ENCODE peak calls at places on chromosome 2, in four cellular contexts. One of them, this sample, is unnamed.

GRCh38 chr2:239201531-239201876 is 199.3 kb downstream of the HDAC4 start:
- DNase-seq in endothelial cell of umbilical vein: no peak
- DNase-seq in pancreas: no peak
- DNase-seq in OCI-LY7: no peak
- DNase-seq in this sample: no peak

GRCh38 chr2:240604291-240604938 is 17.9 kb downstream of the CAPN10 start:
- DNase-seq in endothelial cell of umbilical vein: peak; percentile 70
- DNase-seq in pancreas: peak; percentile 70
- DNase-seq in OCI-LY7: peak; percentile 27
- DNase-seq in this sample: peak; percentile 89

GRCh38 chr2:42850016-42850805 is 57.8 kb upstream of the HAAO start:
- DNase-seq in pancreas: no peak
- DNase-seq in endothelial cell of umbilical vein: no peak
- DNase-seq in OCI-LY7: no peak
- DNase-seq in this sample: no peak

GRCh38 chr2:105473011-105473410 is 74.2 kb upstream of the FHL2 start:
- DNase-seq in endothelial cell of umbilical vein: no peak
- DNase-seq in pancreas: no peak
- DNase-seq in OCI-LY7: no peak
- DNase-seq in this sample: no peak

GRCh38 chr2:132757002-132757598 is 87.1 kb upstream of the LYPD1 start:
- DNase-seq in pancreas: no peak
- DNase-seq in OCI-LY7: no peak
- DNase-seq in endothelial cell of umbilical vein: no peak
- DNase-seq in this sample: no peak

GRCh38 chr2:219059725-219060682 is 717 bp downstream of the IHH start:
- DNase-seq in pancreas: no peak
- DNase-seq in OCI-LY7: no peak
- DNase-seq in endothelial cell of umbilical vein: no peak
- DNase-seq in this sample: no peak

GRCh38 chr2:207039225-207039624 is 99.9 kb downstream of the CPO start:
- DNase-seq in endothelial cell of umbilical vein: no peak
- DNase-seq in OCI-LY7: no peak
- DNase-seq in pancreas: no peak
- DNase-seq in this sample: no peak

GRCh38 chr2:234840336-234840735 is 111.5 kb upstream of the SH3BP4 start:
- DNase-seq in pancreas: no peak
- DNase-seq in OCI-LY7: no peak
- DNase-seq in endothelial cell of umbilical vein: peak; percentile 95
- DNase-seq in this sample: no peak

GRCh38 chr2:47006374-47007220 is 91.0 kb upstream of the MCFD2 start:
- DNase-seq in OCI-LY7: no peak
- DNase-seq in endothelial cell of umbilical vein: no peak
- DNase-seq in pancreas: no peak
- DNase-seq in this sample: no peak

GRCh38 chr2:63827749-63828148 is 13.9 kb upstream of the UGP2 start:
- DNase-seq in endothelial cell of umbilical vein: peak; percentile 18
- DNase-seq in OCI-LY7: no peak
- DNase-seq in pancreas: no peak
- DNase-seq in this sample: no peak

GRCh38 chr2:197306691-197307030 is 3.9 kb downstream of the ANKRD44 start:
- DNase-seq in OCI-LY7: peak; percentile 69
- DNase-seq in endothelial cell of umbilical vein: no peak
- DNase-seq in pancreas: peak; percentile 67
- DNase-seq in this sample: peak; percentile 55

GRCh38 chr2:85804583-85804982 is 50.8 kb downstream of the ATOH8 start:
- DNase-seq in pancreas: no peak
- DNase-seq in OCI-LY7: peak; percentile 60
- DNase-seq in endothelial cell of umbilical vein: peak; percentile 25
- DNase-seq in this sample: no peak

GRCh38 chr2:151968770-151969169 is 130.1 kb downstream of the CACNB4 start:
- DNase-seq in endothelial cell of umbilical vein: no peak
- DNase-seq in OCI-LY7: no peak
- DNase-seq in pancreas: no peak
- DNase-seq in this sample: no peak

GRCh38 chr2:157746234-157746950 is 117.7 kb upstream of the ACVR1C start:
- DNase-seq in endothelial cell of umbilical vein: no peak
- DNase-seq in pancreas: no peak
- DNase-seq in OCI-LY7: no peak
- DNase-seq in this sample: no peak

GRCh38 chr2:217086038-217086522 is 226.2 kb upstream of the TNP1 start:
- DNase-seq in OCI-LY7: no peak
- DNase-seq in endothelial cell of umbilical vein: no peak
- DNase-seq in pancreas: no peak
- DNase-seq in this sample: no peak

GRCh38 chr2:205659922-205660321 is 22.4 kb upstream of the NRP2 start:
- DNase-seq in pancreas: no peak
- DNase-seq in endothelial cell of umbilical vein: no peak
- DNase-seq in OCI-LY7: no peak
- DNase-seq in this sample: no peak

GRCh38 chr2:10552871-10553245 is 104.7 kb upstream of the ODC1 start:
- DNase-seq in pancreas: no peak
- DNase-seq in OCI-LY7: no peak
- DNase-seq in endothelial cell of umbilical vein: no peak
- DNase-seq in this sample: no peak

GRCh38 chr2:197786010-197786877 is 1.1 kb upstream of the BOLL start:
- DNase-seq in pancreas: peak; percentile 27
- DNase-seq in endothelial cell of umbilical vein: no peak
- DNase-seq in OCI-LY7: no peak
- DNase-seq in this sample: peak; percentile 59

GRCh38 chr2:30649828-30650227 is 157.4 kb downstream of the CAPN13 start:
- DNase-seq in endothelial cell of umbilical vein: no peak
- DNase-seq in OCI-LY7: no peak
- DNase-seq in pancreas: no peak
- DNase-seq in this sample: no peak

DNA sequence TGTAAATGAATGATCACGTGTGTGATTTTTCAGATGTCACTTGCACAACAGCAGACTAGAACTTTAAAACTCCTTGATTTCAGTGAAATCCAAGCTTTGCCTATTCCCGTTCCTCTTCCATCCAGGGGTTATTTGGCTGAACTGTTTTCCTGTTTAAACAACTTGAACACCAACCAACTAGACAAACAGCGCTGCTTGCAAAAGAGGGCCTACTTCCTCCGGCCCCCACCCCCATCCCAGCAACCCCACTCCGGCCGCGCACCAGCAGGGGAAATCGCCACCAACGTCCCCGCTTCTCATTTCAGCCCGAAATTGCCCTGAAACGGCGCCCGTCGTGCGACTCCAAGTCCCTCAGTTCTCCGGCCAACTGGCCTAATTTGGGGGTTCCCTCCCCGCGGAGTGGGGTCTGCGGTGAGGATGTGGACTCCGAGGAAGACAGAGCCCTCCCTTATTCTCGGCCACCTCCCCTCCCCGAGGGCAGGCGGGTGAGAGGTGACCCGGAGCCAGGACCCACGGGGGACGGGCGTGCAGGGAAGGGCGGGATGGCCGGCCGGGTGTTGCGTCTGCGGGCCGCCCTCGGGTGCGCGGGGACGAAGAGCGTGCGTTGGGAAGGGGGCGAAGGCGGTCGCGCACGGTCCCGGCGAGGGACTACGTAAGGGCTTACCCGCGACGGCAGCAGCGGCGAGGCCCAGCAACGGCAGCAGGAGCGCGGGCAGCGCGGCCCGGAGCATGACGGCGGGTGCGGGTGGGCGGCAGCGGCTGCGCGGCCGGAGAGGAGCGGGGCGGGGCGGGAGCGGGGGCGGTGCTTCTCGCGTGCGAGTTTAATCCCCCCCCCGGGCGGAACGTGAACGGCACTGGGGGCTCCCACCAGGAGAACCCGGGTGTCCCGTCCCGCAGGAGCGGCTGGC is at the start of gene CD302:
- DNase-seq in endothelial cell of umbilical vein: peak; percentile 75
- DNase-seq in OCI-LY7: no peak
- DNase-seq in pancreas: peak; percentile 57
- DNase-seq in this sample: peak; percentile 89
- H3K4me3 ChIP-seq in endothelial cell of umbilical vein: peak within 1 kb of the TSS; percentile 77
- H3K4me3 ChIP-seq in OCI-LY7: no peak within 1 kb of the TSS
- H3K4me3 ChIP-seq in pancreas: peak within 1 kb of the TSS; percentile 67
- H3K4me3 ChIP-seq in this sample: peak within 1 kb of the TSS; percentile 84

GRCh38 chr2:73243884-73244570 is 9.9 kb downstream of the CCT7 start:
- DNase-seq in OCI-LY7: no peak
- DNase-seq in endothelial cell of umbilical vein: no peak
- DNase-seq in pancreas: no peak
- DNase-seq in this sample: no peak
- H3K36me3 ChIP-seq in OCI-LY7: peaks cover 98% of the 10 kb centered on the region
- H3K36me3 ChIP-seq in endothelial cell of umbilical vein: peaks cover 39% of the 10 kb centered on the region
- H3K36me3 ChIP-seq in pancreas: peaks cover 52% of the 10 kb centered on the region
- H3K36me3 ChIP-seq in this sample: peaks cover 95% of the 10 kb centered on the region

DNA sequence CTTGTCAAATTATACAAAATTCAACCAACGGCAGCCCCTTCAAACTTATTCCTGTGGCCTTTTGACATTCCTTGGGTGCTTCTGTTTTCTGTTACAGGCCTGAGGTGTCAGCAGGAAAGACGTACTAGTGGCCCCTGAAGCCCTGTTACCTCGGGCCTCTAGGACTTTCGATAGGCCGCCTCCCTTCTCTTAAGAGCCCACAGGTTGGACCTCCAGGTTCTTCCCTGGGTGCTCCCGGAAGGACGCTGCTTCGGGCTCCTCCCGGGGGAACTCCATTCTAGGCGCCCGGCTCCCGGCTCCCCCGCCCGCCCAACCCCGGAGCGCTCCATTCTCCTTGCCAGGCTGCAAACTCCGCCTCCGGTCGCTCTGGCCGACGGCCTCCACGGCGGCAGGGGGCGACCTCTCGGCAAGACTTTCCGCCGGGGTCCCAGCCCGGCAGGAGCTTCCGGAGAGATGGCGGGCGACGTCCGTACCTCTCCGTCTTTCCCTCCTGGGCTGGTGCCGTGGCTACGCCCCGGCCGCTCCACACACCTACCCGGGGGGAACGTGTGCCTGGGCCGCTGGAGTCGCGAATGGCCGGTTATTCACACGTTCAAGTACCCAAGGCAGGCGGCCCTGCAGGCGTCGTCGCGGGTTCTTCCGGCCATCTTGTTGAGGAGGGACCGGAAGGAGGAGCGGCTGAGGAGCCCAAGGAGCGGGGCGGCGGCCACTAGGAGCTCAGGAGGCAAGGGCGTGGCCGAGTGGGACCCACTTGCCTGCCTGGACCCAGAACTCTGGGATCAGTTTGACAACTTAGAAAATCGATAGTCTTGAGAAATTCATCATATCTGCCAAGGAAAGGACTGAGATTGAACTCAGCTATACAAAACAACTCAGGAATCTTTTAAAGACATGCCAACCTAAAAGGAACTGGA is 27.5 kb downstream of the BOLA3 start:
- DNase-seq in pancreas: peak; percentile 78
- DNase-seq in endothelial cell of umbilical vein: peak; percentile 68
- DNase-seq in OCI-LY7: no peak
- DNase-seq in this sample: peak; percentile 90
- TF ChIP-seq CTCF in pancreas: peak; percentile 38
- TF ChIP-seq CTCF in endothelial cell of umbilical vein: peak; percentile 60
- TF ChIP-seq CTCF in OCI-LY7: no peak
- TF ChIP-seq CTCF in this sample: peak; percentile 69

GRCh38 chr2:190415794-190416729 is 7.9 kb downstream of the MFSD6 start:
- DNase-seq in OCI-LY7: no peak
- DNase-seq in pancreas: no peak
- DNase-seq in endothelial cell of umbilical vein: no peak
- DNase-seq in this sample: no peak
- H3K4me3 ChIP-seq in OCI-LY7: no peak overlapping the region
- H3K4me3 ChIP-seq in pancreas: no peak overlapping the region
- H3K4me3 ChIP-seq in endothelial cell of umbilical vein: no peak overlapping the region
- H3K4me3 ChIP-seq in this sample: no peak overlapping the region

DNA sequence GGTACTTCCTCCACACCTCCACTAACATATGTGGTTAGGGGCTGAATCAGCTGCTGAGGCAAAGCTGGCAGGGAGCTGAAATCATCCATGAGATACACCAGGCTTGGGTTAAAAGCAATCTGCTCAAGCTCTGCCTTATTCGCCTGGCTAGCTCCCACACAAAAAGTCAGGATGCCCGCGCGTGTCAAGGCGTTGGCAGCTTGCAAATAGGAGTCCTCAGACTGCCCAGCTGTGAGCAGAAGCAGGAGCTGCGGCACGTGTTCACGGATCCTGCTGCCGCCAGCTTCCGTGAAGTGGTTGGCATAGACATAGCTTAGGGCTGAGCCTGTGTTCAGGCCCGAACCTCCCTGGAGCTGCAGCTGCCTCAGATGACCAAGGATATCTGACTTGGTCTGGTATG is 35.3 kb downstream of the COL6A3 start:
- DNase-seq in pancreas: no peak
- DNase-seq in endothelial cell of umbilical vein: no peak
- DNase-seq in OCI-LY7: no peak
- DNase-seq in this sample: no peak
- H3K36me3 ChIP-seq in pancreas: no peaks in the 10 kb centered on the region
- H3K36me3 ChIP-seq in endothelial cell of umbilical vein: no peaks in the 10 kb centered on the region
- H3K36me3 ChIP-seq in OCI-LY7: no peaks in the 10 kb centered on the region
- H3K36me3 ChIP-seq in this sample: peaks cover 10% of the 10 kb centered on the region

DNA sequence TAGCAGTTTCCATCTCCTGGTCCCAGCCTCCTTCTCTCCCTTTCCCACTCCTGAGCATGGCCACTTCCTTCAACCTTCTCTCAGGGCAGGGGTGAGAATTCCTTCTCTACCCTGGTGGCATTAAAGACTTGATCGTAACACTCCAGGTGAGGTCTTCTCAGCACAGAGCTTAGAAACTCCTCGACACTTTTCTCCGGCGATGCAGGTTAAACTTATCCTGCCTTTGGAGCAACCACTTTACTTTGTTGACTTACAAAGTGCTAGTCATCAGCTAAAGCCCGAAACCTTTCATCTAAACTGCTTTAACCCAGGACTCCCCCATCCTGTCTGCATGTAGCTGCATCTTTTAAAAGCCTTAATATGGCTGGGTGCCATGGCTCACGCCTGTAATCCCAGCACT is 59.1 kb upstream of the STK17B start:
- DNase-seq in OCI-LY7: no peak
- DNase-seq in pancreas: no peak
- DNase-seq in endothelial cell of umbilical vein: no peak
- DNase-seq in this sample: no peak
- TF ChIP-seq CTCF in OCI-LY7: no peak
- TF ChIP-seq CTCF in pancreas: no peak
- TF ChIP-seq CTCF in endothelial cell of umbilical vein: no peak
- TF ChIP-seq CTCF in this sample: no peak

This sample was measured in lower lobe of right lung.